ENCODE peak calls at places on chromosomes 4 and X, in eight cellular contexts. One of them, this sample, is unnamed.

GRCh38 chr4:105957680-105958079 is 62.4 kb downstream of the NPNT start:
- DNase-seq in OCI-LY7: no peak
- DNase-seq in stimulated activated CD4-positive, alpha-beta T cell treated with anti-CD3 and anti-CD28 coated beads, Interleukin-1b, Interleukin-23, amount 100 ng/mL, for 24 hours: no peak
- DNase-seq in hepatic stellate cell: no peak
- DNase-seq in NCI-H187: no peak
- DNase-seq in NCI-H69: no peak
- DNase-seq in cardiac muscle cell: no peak
- DNase-seq in bronchial epithelial cell: no peak
- DNase-seq in this sample: no peak

GRCh38 chr4:138981930-138982390 is 33.6 kb upstream of the NOCT start:
- DNase-seq in OCI-LY7: no peak
- DNase-seq in stimulated activated CD4-positive, alpha-beta T cell treated with anti-CD3 and anti-CD28 coated beads, Interleukin-1b, Interleukin-23, amount 100 ng/mL, for 24 hours: no peak
- DNase-seq in hepatic stellate cell: peak
- DNase-seq in NCI-H187: no peak
- DNase-seq in NCI-H69: no peak
- DNase-seq in cardiac muscle cell: peak
- DNase-seq in bronchial epithelial cell: peak
- DNase-seq in this sample: no peak

GRCh38 chr4:121380448-121381147 is at the start of gene QRFPR:
- DNase-seq in OCI-LY7: no peak
- DNase-seq in stimulated activated CD4-positive, alpha-beta T cell treated with anti-CD3 and anti-CD28 coated beads, Interleukin-1b, Interleukin-23, amount 100 ng/mL, for 24 hours: no peak
- DNase-seq in hepatic stellate cell: no peak
- DNase-seq in NCI-H187: no peak
- DNase-seq in NCI-H69: peak
- DNase-seq in cardiac muscle cell: peak
- DNase-seq in bronchial epithelial cell: peak
- DNase-seq in this sample: no peak

GRCh38 chr4:108477527-108478108 is 142.8 kb upstream of the RPL34 start:
- DNase-seq in OCI-LY7: no peak
- DNase-seq in stimulated activated CD4-positive, alpha-beta T cell treated with anti-CD3 and anti-CD28 coated beads, Interleukin-1b, Interleukin-23, amount 100 ng/mL, for 24 hours: no peak
- DNase-seq in hepatic stellate cell: no peak
- DNase-seq in NCI-H187: no peak
- DNase-seq in NCI-H69: no peak
- DNase-seq in cardiac muscle cell: peak
- DNase-seq in bronchial epithelial cell: no peak
- DNase-seq in this sample: no peak

GRCh38 chr4:2095236-2096072 is 36.3 kb downstream of the NAT8L start:
- DNase-seq in OCI-LY7: no peak
- DNase-seq in stimulated activated CD4-positive, alpha-beta T cell treated with anti-CD3 and anti-CD28 coated beads, Interleukin-1b, Interleukin-23, amount 100 ng/mL, for 24 hours: no peak
- DNase-seq in hepatic stellate cell: no peak
- DNase-seq in NCI-H187: no peak
- DNase-seq in NCI-H69: no peak
- DNase-seq in cardiac muscle cell: no peak
- DNase-seq in bronchial epithelial cell: no peak
- DNase-seq in this sample: no peak

GRCh38 chr4:113446019-113446418 is 315.5 kb downstream of the CAMK2D start:
- DNase-seq in OCI-LY7: no peak
- DNase-seq in stimulated activated CD4-positive, alpha-beta T cell treated with anti-CD3 and anti-CD28 coated beads, Interleukin-1b, Interleukin-23, amount 100 ng/mL, for 24 hours: no peak
- DNase-seq in hepatic stellate cell: no peak
- DNase-seq in NCI-H187: no peak
- DNase-seq in NCI-H69: peak
- DNase-seq in cardiac muscle cell: peak
- DNase-seq in bronchial epithelial cell: peak
- DNase-seq in this sample: no peak

GRCh38 chr4:6342530-6343293 is 73.1 kb downstream of the WFS1 start:
- DNase-seq in OCI-LY7: no peak
- DNase-seq in stimulated activated CD4-positive, alpha-beta T cell treated with anti-CD3 and anti-CD28 coated beads, Interleukin-1b, Interleukin-23, amount 100 ng/mL, for 24 hours: no peak
- DNase-seq in hepatic stellate cell: peak
- DNase-seq in NCI-H187: no peak
- DNase-seq in NCI-H69: peak
- DNase-seq in cardiac muscle cell: peak
- DNase-seq in bronchial epithelial cell: peak
- DNase-seq in this sample: no peak

GRCh38 chrX:41580423-41581064 is 108.2 kb upstream of the GPR34 start:
- DNase-seq in OCI-LY7: no peak
- DNase-seq in stimulated activated CD4-positive, alpha-beta T cell treated with anti-CD3 and anti-CD28 coated beads, Interleukin-1b, Interleukin-23, amount 100 ng/mL, for 24 hours: no peak
- DNase-seq in hepatic stellate cell: no peak
- DNase-seq in NCI-H187: no peak
- DNase-seq in NCI-H69: no peak
- DNase-seq in cardiac muscle cell: no peak
- DNase-seq in bronchial epithelial cell: no peak
- DNase-seq in this sample: no peak

GRCh38 chrX:72621619-72622485 is 49.2 kb upstream of the HDAC8 start:
- DNase-seq in OCI-LY7: no peak
- DNase-seq in stimulated activated CD4-positive, alpha-beta T cell treated with anti-CD3 and anti-CD28 coated beads, Interleukin-1b, Interleukin-23, amount 100 ng/mL, for 24 hours: no peak
- DNase-seq in hepatic stellate cell: no peak
- DNase-seq in NCI-H187: no peak
- DNase-seq in NCI-H69: no peak
- DNase-seq in cardiac muscle cell: peak
- DNase-seq in bronchial epithelial cell: peak
- DNase-seq in this sample: no peak

GRCh38 chrX:135625995-135626394 is 87.4 kb upstream of the CT45A1 start:
- DNase-seq in OCI-LY7: no peak
- DNase-seq in stimulated activated CD4-positive, alpha-beta T cell treated with anti-CD3 and anti-CD28 coated beads, Interleukin-1b, Interleukin-23, amount 100 ng/mL, for 24 hours: no peak
- DNase-seq in hepatic stellate cell: no peak
- DNase-seq in NCI-H187: no peak
- DNase-seq in NCI-H69: peak
- DNase-seq in cardiac muscle cell: peak
- DNase-seq in bronchial epithelial cell: peak
- DNase-seq in this sample: no peak

GRCh38 chr4:166042510-166043055 is 169.5 kb downstream of the TLL1 start:
- DNase-seq in OCI-LY7: no peak
- DNase-seq in stimulated activated CD4-positive, alpha-beta T cell treated with anti-CD3 and anti-CD28 coated beads, Interleukin-1b, Interleukin-23, amount 100 ng/mL, for 24 hours: no peak
- DNase-seq in hepatic stellate cell: no peak
- DNase-seq in NCI-H187: no peak
- DNase-seq in NCI-H69: no peak
- DNase-seq in cardiac muscle cell: no peak
- DNase-seq in bronchial epithelial cell: no peak
- DNase-seq in this sample: no peak

GRCh38 chrX:128106630-128107029 is 54.4 kb upstream of the ACTRT1 start:
- DNase-seq in OCI-LY7: peak
- DNase-seq in stimulated activated CD4-positive, alpha-beta T cell treated with anti-CD3 and anti-CD28 coated beads, Interleukin-1b, Interleukin-23, amount 100 ng/mL, for 24 hours: no peak
- DNase-seq in hepatic stellate cell: no peak
- DNase-seq in NCI-H187: no peak
- DNase-seq in NCI-H69: peak
- DNase-seq in cardiac muscle cell: no peak
- DNase-seq in bronchial epithelial cell: peak
- DNase-seq in this sample: no peak

GRCh38 chr4:91961504-91961903 is 342.3 kb upstream of the GRID2 start:
- DNase-seq in OCI-LY7: no peak
- DNase-seq in stimulated activated CD4-positive, alpha-beta T cell treated with anti-CD3 and anti-CD28 coated beads, Interleukin-1b, Interleukin-23, amount 100 ng/mL, for 24 hours: no peak
- DNase-seq in hepatic stellate cell: peak
- DNase-seq in NCI-H187: no peak
- DNase-seq in NCI-H69: no peak
- DNase-seq in cardiac muscle cell: peak
- DNase-seq in bronchial epithelial cell: peak
- DNase-seq in this sample: no peak

GRCh38 chr4:127141857-127142256 is 490.9 kb upstream of the INTU start:
- DNase-seq in OCI-LY7: no peak
- DNase-seq in stimulated activated CD4-positive, alpha-beta T cell treated with anti-CD3 and anti-CD28 coated beads, Interleukin-1b, Interleukin-23, amount 100 ng/mL, for 24 hours: no peak
- DNase-seq in hepatic stellate cell: no peak
- DNase-seq in NCI-H187: no peak
- DNase-seq in NCI-H69: peak
- DNase-seq in cardiac muscle cell: peak
- DNase-seq in bronchial epithelial cell: peak
- DNase-seq in this sample: no peak

GRCh38 chr4:7971881-7972500 is 32.3 kb upstream of the AFAP1 start:
- DNase-seq in OCI-LY7: no peak
- DNase-seq in stimulated activated CD4-positive, alpha-beta T cell treated with anti-CD3 and anti-CD28 coated beads, Interleukin-1b, Interleukin-23, amount 100 ng/mL, for 24 hours: no peak
- DNase-seq in hepatic stellate cell: no peak
- DNase-seq in NCI-H187: no peak
- DNase-seq in NCI-H69: no peak
- DNase-seq in cardiac muscle cell: no peak
- DNase-seq in bronchial epithelial cell: peak
- DNase-seq in this sample: no peak

GRCh38 chrX:129013574-129013973 is 509.7 kb downstream of the SMARCA1 start:
- DNase-seq in OCI-LY7: peak
- DNase-seq in stimulated activated CD4-positive, alpha-beta T cell treated with anti-CD3 and anti-CD28 coated beads, Interleukin-1b, Interleukin-23, amount 100 ng/mL, for 24 hours: no peak
- DNase-seq in hepatic stellate cell: no peak
- DNase-seq in NCI-H187: no peak
- DNase-seq in NCI-H69: no peak
- DNase-seq in cardiac muscle cell: no peak
- DNase-seq in bronchial epithelial cell: no peak
- DNase-seq in this sample: no peak

GRCh38 chrX:1719270-1719669 is 104.4 kb downstream of the ASMT start:
- DNase-seq in OCI-LY7: no peak
- DNase-seq in stimulated activated CD4-positive, alpha-beta T cell treated with anti-CD3 and anti-CD28 coated beads, Interleukin-1b, Interleukin-23, amount 100 ng/mL, for 24 hours: no peak
- DNase-seq in hepatic stellate cell: no peak
- DNase-seq in NCI-H187: no peak
- DNase-seq in NCI-H69: no peak
- DNase-seq in cardiac muscle cell: no peak
- DNase-seq in bronchial epithelial cell: no peak
- DNase-seq in this sample: no peak

GRCh38 chrX:12647230-12647629 is 144.0 kb upstream of the PRPS2 start:
- DNase-seq in OCI-LY7: no peak
- DNase-seq in stimulated activated CD4-positive, alpha-beta T cell treated with anti-CD3 and anti-CD28 coated beads, Interleukin-1b, Interleukin-23, amount 100 ng/mL, for 24 hours: no peak
- DNase-seq in hepatic stellate cell: no peak
- DNase-seq in NCI-H187: no peak
- DNase-seq in NCI-H69: no peak
- DNase-seq in cardiac muscle cell: no peak
- DNase-seq in bronchial epithelial cell: no peak
- DNase-seq in this sample: no peak

GRCh38 chr4:5747746-5748365 is 36.9 kb downstream of the EVC start:
- DNase-seq in OCI-LY7: no peak
- DNase-seq in stimulated activated CD4-positive, alpha-beta T cell treated with anti-CD3 and anti-CD28 coated beads, Interleukin-1b, Interleukin-23, amount 100 ng/mL, for 24 hours: no peak
- DNase-seq in hepatic stellate cell: peak
- DNase-seq in NCI-H187: no peak
- DNase-seq in NCI-H69: no peak
- DNase-seq in cardiac muscle cell: peak
- DNase-seq in bronchial epithelial cell: peak
- DNase-seq in this sample: no peak

GRCh38 chrX:7059214-7059838 is 88.2 kb upstream of the STS start:
- DNase-seq in OCI-LY7: no peak
- DNase-seq in stimulated activated CD4-positive, alpha-beta T cell treated with anti-CD3 and anti-CD28 coated beads, Interleukin-1b, Interleukin-23, amount 100 ng/mL, for 24 hours: no peak
- DNase-seq in hepatic stellate cell: no peak
- DNase-seq in NCI-H187: no peak
- DNase-seq in NCI-H69: no peak
- DNase-seq in cardiac muscle cell: no peak
- DNase-seq in bronchial epithelial cell: no peak
- DNase-seq in this sample: no peak

GRCh38 chrX:123648028-123648810 is 84.6 kb downstream of the THOC2 start:
- DNase-seq in OCI-LY7: no peak
- DNase-seq in stimulated activated CD4-positive, alpha-beta T cell treated with anti-CD3 and anti-CD28 coated beads, Interleukin-1b, Interleukin-23, amount 100 ng/mL, for 24 hours: no peak
- DNase-seq in hepatic stellate cell: no peak
- DNase-seq in NCI-H187: no peak
- DNase-seq in NCI-H69: peak
- DNase-seq in cardiac muscle cell: peak
- DNase-seq in bronchial epithelial cell: peak
- DNase-seq in this sample: no peak

GRCh38 chrX:31279359-31279758 is 207.5 kb upstream of the FTHL17 start:
- DNase-seq in OCI-LY7: no peak
- DNase-seq in stimulated activated CD4-positive, alpha-beta T cell treated with anti-CD3 and anti-CD28 coated beads, Interleukin-1b, Interleukin-23, amount 100 ng/mL, for 24 hours: no peak
- DNase-seq in hepatic stellate cell: no peak
- DNase-seq in NCI-H187: no peak
- DNase-seq in NCI-H69: peak
- DNase-seq in cardiac muscle cell: peak
- DNase-seq in bronchial epithelial cell: peak
- DNase-seq in this sample: no peak

GRCh38 chr4:36317731-36318130 is 36.3 kb downstream of the DTHD1 start:
- DNase-seq in OCI-LY7: no peak
- DNase-seq in stimulated activated CD4-positive, alpha-beta T cell treated with anti-CD3 and anti-CD28 coated beads, Interleukin-1b, Interleukin-23, amount 100 ng/mL, for 24 hours: no peak
- DNase-seq in hepatic stellate cell: no peak
- DNase-seq in NCI-H187: no peak
- DNase-seq in NCI-H69: no peak
- DNase-seq in cardiac muscle cell: no peak
- DNase-seq in bronchial epithelial cell: no peak
- DNase-seq in this sample: no peak

GRCh38 chrX:116243039-116243438 is 72.5 kb downstream of the AGTR2 start:
- DNase-seq in OCI-LY7: no peak
- DNase-seq in stimulated activated CD4-positive, alpha-beta T cell treated with anti-CD3 and anti-CD28 coated beads, Interleukin-1b, Interleukin-23, amount 100 ng/mL, for 24 hours: no peak
- DNase-seq in hepatic stellate cell: no peak
- DNase-seq in NCI-H187: no peak
- DNase-seq in NCI-H69: no peak
- DNase-seq in cardiac muscle cell: no peak
- DNase-seq in bronchial epithelial cell: no peak
- DNase-seq in this sample: no peak